ENCODE peak calls at places on chromosomes 7 and 10, in five cellular contexts. H is A549, W is trophoblast cell, Q is esophagus squamous epithelium, F is HCT116. O is an unnamed sample.

GRCh38 chr10:97210576-97210975 is 24.8 kb upstream of the SLIT1 start:
- DNase-seq in F (peak), H (peak), W (peak), Q (no peak), O (peak)

GRCh38 chr10:96357038-96357620 is 1.7 kb downstream of the OPALIN start:
- DNase-seq in W (no peak), H (no peak), Q (no peak), F (no peak), O (no peak)

GRCh38 chr10:97722980-97723379 is 9.4 kb downstream of the MARVELD1 start:
- DNase-seq in F (no peak), W (peak), Q (no peak), H (no peak), O (no peak)

GRCh38 chr7:84191261-84191660 is 3.3 kb downstream of the SEMA3A start:
- DNase-seq in F (no peak), Q (no peak), W (no peak), H (no peak), O (no peak)

GRCh38 chr7:95478139-95479037 is 7.4 kb upstream of the ASB4 start:
- DNase-seq in W (no peak), Q (no peak), F (no peak), H (peak), O (no peak)

GRCh38 chr7:102912742-102913141 is at the start of gene LRRC17:
- DNase-seq in Q (no peak), F (no peak), W (no peak), H (no peak), O (no peak)

GRCh38 chr7:118104812-118105441 is 79.0 kb upstream of the LSM8 start:
- DNase-seq in H (no peak), Q (no peak), W (no peak), F (peak), O (no peak)

GRCh38 chr7:42493436-42494198 is 256.6 kb upstream of the GLI3 start:
- DNase-seq in W (peak), H (no peak), Q (no peak), F (no peak), O (peak)

GRCh38 chr7:142797342-142797798 is 26.6 kb downstream of the PRSS2 start:
- DNase-seq in H (no peak), W (no peak), F (no peak), Q (no peak), O (no peak)

GRCh38 chr10:100076750-100077149 is 4.9 kb downstream of the CPN1 start:
- DNase-seq in W (no peak), Q (no peak), H (no peak), F (no peak), O (no peak)

GRCh38 chr7:36658603-36659516 is 65.4 kb downstream of the AOAH start:
- DNase-seq in F (no peak), H (peak), Q (no peak), W (peak), O (peak)

GRCh38 chr10:120455004-120455403 is 2.0 kb upstream of the PLPP4 start:
- DNase-seq in Q (no peak), F (no peak), H (no peak), W (no peak), O (no peak)

GRCh38 chr10:33967721-33968120 is 633.3 kb upstream of the NRP1 start:
- DNase-seq in F (no peak), H (no peak), Q (no peak), W (peak), O (no peak)

GRCh38 chr7:582081-582835 is 62.6 kb upstream of the PDGFA start:
- DNase-seq in H (no peak), W (no peak), F (no peak), Q (no peak), O (no peak)

GRCh38 chr10:103618575-103619423 is 125.3 kb downstream of the NEURL1 start:
- DNase-seq in W (no peak), F (no peak), Q (no peak), H (no peak), O (no peak)

GRCh38 chr10:132865236-132865635 is 77.1 kb downstream of the CFAP46 start:
- DNase-seq in F (no peak), W (no peak), H (no peak), Q (no peak), O (no peak)

GRCh38 chr7:22542669-22543068 is 42.7 kb upstream of the STEAP1B start:
- DNase-seq in W (no peak), H (no peak), F (no peak), Q (no peak), O (no peak)

GRCh38 chr7:917255-918117 is 37.0 kb downstream of the ADAP1 start:
- DNase-seq in H (no peak), F (no peak), W (no peak), Q (no peak), O (peak)

GRCh38 chr10:110748970-110749369 is 104.8 kb downstream of the RBM20 start:
- DNase-seq in H (no peak), W (no peak), Q (no peak), F (no peak), O (no peak)

GRCh38 chr7:30422922-30423321 is 55.7 kb downstream of the NOD1 start:
- DNase-seq in F (peak), H (no peak), Q (no peak), W (no peak), O (no peak)

GRCh38 chr10:63413429-63413828 is 52.3 kb downstream of the JMJD1C start:
- DNase-seq in H (no peak), W (no peak), Q (no peak), F (no peak), O (no peak)

GRCh38 chr7:22487978-22488642 is 11.9 kb downstream of the STEAP1B start:
- DNase-seq in F (no peak), W (no peak), H (no peak), Q (no peak), O (no peak)

GRCh38 chr10:74929197-74929596 is 102.8 kb downstream of the KAT6B start:
- DNase-seq in F (no peak), W (no peak), Q (no peak), H (no peak), O (no peak)

GRCh38 chr10:30637881-30638467 is 8.4 kb upstream of the LYZL2 start:
- DNase-seq in Q (no peak), F (peak), H (peak), W (peak), O (no peak)

GRCh38 chr10:89122431-89123066 is 84.6 kb downstream of the CH25H start:
- DNase-seq in Q (no peak), W (no peak), F (no peak), H (no peak), O (no peak)

GRCh38 chr10:43122096-43122495 is 16.1 kb upstream of the CSGALNACT2 start:
- DNase-seq in F (no peak), H (no peak), Q (no peak), W (no peak), O (no peak)
- H3K27ac ChIP-seq in F (no peak), H (no peak), Q (no peak), W (no peak), O (no peak)

GRCh38 chr7:90739731-90740130 is 143.6 kb downstream of the CDK14 start:
- DNase-seq in F (no peak), Q (no peak), H (no peak), W (no peak), O (no peak)
- H3K27ac ChIP-seq in F (no peak), Q (no peak), H (no peak), W (no peak), O (no peak)

GRCh38 chr10:688287-688620 is 1.2 kb downstream of the DIP2C start:
- DNase-seq in Q (no peak), H (no peak), F (no peak), W (no peak), O (no peak)

GRCh38 chr10:690227-691161 is 1.0 kb upstream of the DIP2C start:
- DNase-seq in Q (no peak), H (no peak), F (no peak), W (no peak), O (no peak)

GRCh38 chr10:691216-691615 is 1.7 kb upstream of the DIP2C start:
- DNase-seq in W (no peak), Q (no peak), H (no peak), F (no peak), O (no peak)

GRCh38 chr10:688621-689426 is 644 bp downstream of the DIP2C start:
- DNase-seq in W (no peak), H (peak), Q (no peak), F (no peak), O (no peak)

GRCh38 chr10:689433-690226 is at the start of gene DIP2C:
- DNase-seq in Q (no peak), F (peak), H (peak), W (peak), O (no peak)
- H3K27ac ChIP-seq in Q (peak), F (peak), H (peak), W (peak), O (peak)

GRCh38 chr7:128219646-128220045 is 21.4 kb upstream of the LEP start:
- DNase-seq in W (no peak), Q (no peak), F (no peak), H (no peak), O (no peak)
- H3K27ac ChIP-seq in W (no peak), Q (no peak), F (no peak), H (no peak), O (no peak)

GRCh38 chr10:71712170-71712569 is 7.4 kb downstream of the C10orf105 start:
- DNase-seq in F (no peak), H (no peak), W (no peak), Q (no peak), O (no peak)
- H3K27ac ChIP-seq in F (no peak), H (no peak), W (no peak), Q (peak), O (peak)

DNA sequence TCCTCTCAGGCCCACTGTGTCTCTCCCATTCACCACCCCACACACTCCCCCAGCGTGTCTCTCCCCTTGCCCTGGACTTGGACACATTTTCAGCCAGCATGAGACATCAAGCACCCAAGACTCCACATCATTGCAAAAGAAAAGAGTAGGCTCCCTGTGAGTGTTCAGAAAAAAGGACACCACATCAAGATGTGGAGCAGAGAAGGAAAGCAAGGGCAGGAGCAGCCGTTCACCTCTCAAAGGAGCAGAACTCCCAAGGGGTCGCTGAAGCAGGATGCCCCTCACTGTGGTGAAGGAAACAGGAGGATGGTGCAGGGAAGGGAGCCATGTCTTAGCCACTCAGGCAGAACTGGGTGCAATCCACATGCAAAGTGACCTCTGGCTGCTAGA is 89.9 kb upstream of the MACROH2A2 start:
- DNase-seq in Q (no peak), F (no peak), H (no peak), W (no peak), O (no peak)
- H3K27ac ChIP-seq in Q (no peak), F (no peak), H (no peak), W (no peak), O (no peak)

DNA sequence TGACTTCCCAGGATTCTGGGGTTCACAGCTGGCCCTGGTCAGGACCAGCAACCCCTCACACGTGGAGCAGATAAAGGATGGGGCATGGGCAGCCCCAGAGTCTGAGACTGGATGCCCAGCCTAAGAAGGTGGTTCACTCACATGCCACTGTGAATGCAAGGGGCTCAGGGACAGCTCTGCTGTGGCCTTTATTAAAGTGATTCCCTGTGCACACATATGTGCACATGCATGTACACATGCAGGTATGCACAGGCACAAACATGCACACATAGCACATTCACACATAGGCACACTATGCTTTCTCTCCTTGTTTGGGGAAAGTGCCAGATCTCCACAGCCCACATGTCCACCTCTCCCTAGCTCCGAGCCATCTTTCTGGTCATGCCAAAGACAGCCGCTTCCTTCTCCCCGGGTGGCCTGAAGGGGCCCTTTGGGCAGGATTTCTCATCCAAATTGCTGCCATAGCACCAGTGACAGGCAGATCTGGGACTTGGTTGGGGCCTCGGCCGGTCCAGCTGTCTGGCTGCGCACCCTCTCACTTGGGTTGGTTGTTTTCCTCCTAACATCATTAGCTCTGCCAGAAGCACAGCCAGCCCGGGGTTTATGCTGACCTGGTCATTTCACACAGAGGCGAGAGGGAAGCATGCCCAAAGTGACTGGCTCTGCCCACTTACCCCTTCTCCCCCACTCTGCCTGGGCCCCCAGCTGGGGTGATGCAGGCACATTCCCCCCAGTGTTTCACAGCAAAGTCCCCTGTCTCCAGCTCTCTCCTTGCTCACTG is 1.4 kb downstream of the GCK start:
- DNase-seq in W (no peak), Q (no peak), H (no peak), F (no peak), O (no peak)
- H3K27ac ChIP-seq in W (no peak), Q (no peak), H (no peak), F (no peak), O (no peak)

GRCh38 chr7:2169923-2170575 is 62.7 kb downstream of the MAD1L1 start:
- DNase-seq in H (no peak), F (no peak), W (peak), Q (no peak), O (no peak)
- H3K27ac ChIP-seq in H (no peak), F (peak), W (no peak), Q (no peak), O (no peak)